ENCODE peak calls at places on chromosome 22, in ten cellular contexts. G is activated B cell treated with CpG ODN at 0.5 μM for 24 hours, X is dorsolateral prefrontal cortex, B is GM23338, T is colonic mucosa, N is HFF-Myc, P is cardiac fibroblast, U is lower lobe of right lung, I is H9, D is HFFc6. A is an unnamed sample.

GRCh38 chr22:44569516-44569915 is 71.5 kb upstream of the RTL6 start:
- DNase-seq in G (no peak), X (peak; percentile 6), B (no peak), T (no peak), N (no peak), P (no peak), U (peak; percentile 16), I (no peak), D (no peak), A (no peak)

GRCh38 chr22:39707816-39708215 is 137.3 kb downstream of the CACNA1I start:
- DNase-seq in G (no peak), X (no peak), B (no peak), T (no peak), N (no peak), P (no peak), U (no peak), I (no peak), D (no peak), A (no peak)

GRCh38 chr22:38314992-38315800 is 2.0 kb downstream of the CSNK1E start:
- DNase-seq in G (peak; percentile 29), X (peak; percentile 58), B (no peak), T (no peak), N (no peak), P (peak; percentile 40), U (no peak), I (no peak), D (no peak), A (peak; percentile 16)

GRCh38 chr22:50151571-50152537 is 18.7 kb upstream of the PANX2 start:
- DNase-seq in G (no peak), X (no peak), B (peak; percentile 66), T (no peak), N (no peak), P (no peak), U (no peak), I (peak; percentile 71), D (no peak), A (no peak)

GRCh38 chr22:23125512-23126103 is 16.2 kb downstream of the RSPH14 start:
- DNase-seq in G (no peak), X (peak; percentile 34), B (no peak), T (no peak), N (no peak), P (no peak), U (no peak), I (no peak), D (no peak), A (no peak)

GRCh38 chr22:47036352-47036751 is 273.9 kb downstream of the TBC1D22A start:
- DNase-seq in G (no peak), X (no peak), B (no peak), T (no peak), N (no peak), P (no peak), U (peak; percentile 24), I (no peak), D (no peak), A (no peak)

GRCh38 chr22:36292823-36293530 is 40.0 kb downstream of the APOL1 start:
- DNase-seq in G (no peak), X (no peak), B (no peak), T (no peak), N (no peak), P (no peak), U (peak; percentile 26), I (no peak), D (no peak), A (no peak)

GRCh38 chr22:38327805-38328204 is 10.6 kb upstream of the CSNK1E start:
- DNase-seq in G (no peak), X (no peak), B (no peak), T (no peak), N (no peak), P (peak; percentile 69), U (no peak), I (no peak), D (peak; percentile 45), A (no peak)

GRCh38 chr22:25420471-25420924 is 144.0 kb upstream of the GRK3 start:
- DNase-seq in G (no peak), X (no peak), B (no peak), T (peak; percentile 27), N (no peak), P (no peak), U (no peak), I (no peak), D (no peak), A (no peak)

GRCh38 chr22:25419247-25420113 is 145.0 kb upstream of the GRK3 start:
- DNase-seq in G (no peak), X (no peak), B (no peak), T (peak; percentile 42), N (no peak), P (peak; percentile 13), U (peak; percentile 72), I (no peak), D (no peak), A (no peak)

GRCh38 chr22:25417792-25418191 is 146.7 kb upstream of the GRK3 start:
- DNase-seq in G (no peak), X (no peak), B (no peak), T (no peak), N (no peak), P (no peak), U (no peak), I (no peak), D (no peak), A (no peak)

GRCh38 chr22:25420925-25421904 is 143.3 kb upstream of the GRK3 start:
- DNase-seq in G (no peak), X (no peak), B (peak; percentile 95), T (no peak), N (no peak), P (peak; percentile 11), U (no peak), I (peak; percentile 68), D (no peak), A (no peak)
- TF ChIP-seq CTCF in G (no peak), X (no peak), B (no peak), T (no peak), N (no peak), P (no peak), U (no peak), I (peak; percentile 14), D (no peak), A (no peak)

GRCh38 chr22:48781391-48781790 is 1046.3 kb downstream of the BRD1 start:
- DNase-seq in G (no peak), X (no peak), B (no peak), T (no peak), N (no peak), P (no peak), U (no peak), I (no peak), D (no peak), A (no peak)

GRCh38 chr22:48782817-48783511 is 1044.7 kb downstream of the BRD1 start:
- DNase-seq in G (no peak), X (no peak), B (no peak), T (no peak), N (no peak), P (no peak), U (no peak), I (peak; percentile 59), D (no peak), A (no peak)

GRCh38 chr22:48782326-48782725 is 1045.3 kb downstream of the BRD1 start:
- DNase-seq in G (no peak), X (no peak), B (no peak), T (no peak), N (no peak), P (no peak), U (no peak), I (no peak), D (no peak), A (no peak)

GRCh38 chr22:48780597-48781277 is 1046.9 kb downstream of the BRD1 start:
- DNase-seq in G (no peak), X (no peak), B (no peak), T (no peak), N (no peak), P (no peak), U (no peak), I (no peak), D (no peak), A (no peak)

DNA sequence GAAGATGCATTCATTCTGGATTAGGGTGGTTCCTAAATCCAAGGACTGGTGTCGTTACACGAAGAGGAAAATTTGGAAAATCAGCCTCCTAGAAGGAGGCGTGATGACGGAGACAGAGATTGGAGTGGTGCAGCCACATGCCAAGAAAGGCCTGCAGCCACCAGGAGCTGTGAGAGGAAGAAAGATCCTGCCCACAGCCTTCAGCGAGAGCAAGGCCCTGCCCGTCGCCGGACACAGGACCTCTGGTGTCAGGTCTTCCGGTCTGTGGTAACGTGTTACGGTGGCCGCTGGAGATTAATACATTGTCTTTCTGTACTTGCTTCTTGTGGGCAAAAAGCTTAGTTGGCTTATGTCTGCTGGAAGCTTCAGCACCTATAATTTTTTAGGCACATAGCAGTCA is 1045.8 kb downstream of the BRD1 start:
- DNase-seq in G (no peak), X (no peak), B (no peak), T (no peak), N (no peak), P (no peak), U (no peak), I (no peak), D (no peak), A (no peak)
- TF ChIP-seq CTCF in G (no peak), X (no peak), B (no peak), T (no peak), N (no peak), P (no peak), U (no peak), I (no peak), D (no peak), A (no peak)

GRCh38 chr22:27329471-27329870 is 472.1 kb downstream of the MN1 start:
- DNase-seq in G (no peak), X (no peak), B (peak; percentile 82), T (no peak), N (no peak), P (no peak), U (no peak), I (peak; percentile 57), D (no peak), A (no peak)

GRCh38 chr22:27327497-27327896 is 474.1 kb downstream of the MN1 start:
- DNase-seq in G (no peak), X (no peak), B (no peak), T (no peak), N (no peak), P (no peak), U (no peak), I (no peak), D (no peak), A (no peak)

GRCh38 chr22:27331526-27332281 is 469.9 kb downstream of the MN1 start:
- DNase-seq in G (no peak), X (peak; percentile 60), B (peak; percentile 77), T (no peak), N (no peak), P (peak; percentile 88), U (peak; percentile 70), I (peak; percentile 63), D (no peak), A (peak; percentile 10)

GRCh38 chr22:27329966-27330645 is 471.4 kb downstream of the MN1 start:
- DNase-seq in G (no peak), X (no peak), B (no peak), T (no peak), N (no peak), P (no peak), U (no peak), I (peak; percentile 12), D (no peak), A (no peak)

DNA sequence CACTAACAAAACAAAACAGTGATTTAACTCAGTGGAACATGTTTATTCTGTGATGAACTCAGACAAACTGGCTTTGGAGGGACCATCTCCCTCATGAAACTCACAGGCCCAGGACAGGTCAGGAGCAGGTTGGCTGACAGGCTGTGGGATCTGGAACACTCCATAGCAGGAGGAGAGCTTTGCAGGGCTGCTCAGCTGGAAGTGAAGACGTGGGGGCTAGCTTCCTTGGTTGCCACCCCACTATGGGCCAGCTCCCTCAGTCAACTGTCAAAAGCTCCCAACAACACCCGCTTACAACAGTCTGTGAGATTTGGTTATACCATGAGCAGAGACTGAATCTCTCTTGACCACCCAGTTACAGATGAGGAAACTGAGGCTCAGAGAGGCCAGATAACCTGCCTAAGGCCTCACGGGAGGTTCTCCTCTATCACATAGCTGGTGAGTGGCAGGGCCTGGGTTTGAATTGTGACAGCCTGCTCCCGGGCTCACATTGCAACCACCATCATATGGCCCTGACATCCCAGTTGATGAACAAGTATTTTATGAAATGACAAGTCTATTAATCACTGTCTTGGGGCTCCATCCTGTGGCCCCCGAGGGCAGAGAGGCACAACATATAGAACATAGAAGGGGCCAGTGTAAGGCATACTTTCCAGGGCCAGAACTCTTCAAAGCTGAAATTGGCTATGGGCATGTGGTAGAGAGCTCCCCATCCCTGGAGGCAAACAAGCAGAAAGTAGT is 473.4 kb downstream of the MN1 start:
- DNase-seq in G (no peak), X (no peak), B (no peak), T (no peak), N (no peak), P (no peak), U (no peak), I (peak; percentile 14), D (no peak), A (no peak)
- TF ChIP-seq CTCF in G (no peak), X (no peak), B (no peak), T (no peak), N (no peak), P (no peak), U (no peak), I (no peak), D (no peak), A (no peak)

GRCh38 chr22:20457506-20458240 is 20.0 kb upstream of the SCARF2 start:
- DNase-seq in G (no peak), X (no peak), B (no peak), T (no peak), N (no peak), P (no peak), U (no peak), I (no peak), D (no peak), A (no peak)

GRCh38 chr22:20458530-20459151 is 21.0 kb upstream of the SCARF2 start:
- DNase-seq in G (no peak), X (no peak), B (no peak), T (no peak), N (no peak), P (no peak), U (no peak), I (no peak), D (no peak), A (no peak)

GRCh38 chr22:20455709-20456063 is 18.1 kb upstream of the SCARF2 start:
- DNase-seq in G (no peak), X (no peak), B (no peak), T (no peak), N (no peak), P (no peak), U (no peak), I (no peak), D (no peak), A (no peak)

GRCh38 chr22:20456722-20457076 is 19.1 kb upstream of the SCARF2 start:
- DNase-seq in G (no peak), X (no peak), B (no peak), T (no peak), N (no peak), P (no peak), U (peak; percentile 9), I (no peak), D (no peak), A (no peak)

GRCh38 chr22:20456064-20456721 is 18.6 kb upstream of the SCARF2 start:
- DNase-seq in G (peak; percentile 60), X (peak; percentile 81), B (peak; percentile 96), T (peak; percentile 62), N (peak; percentile 63), P (peak; percentile 91), U (peak; percentile 82), I (peak; percentile 89), D (peak; percentile 70), A (peak; percentile 83)
- TF ChIP-seq CTCF in G (no peak), X (peak; percentile 88), B (peak; percentile 82), T (peak; percentile 93), N (peak; percentile 92), P (peak; percentile 96), U (peak; percentile 90), I (peak; percentile 94), D (peak; percentile 90), A (peak; percentile 87)

A was measured in activated CD8-positive, alpha-beta T cell treated with anti-CD3 and anti-CD28 coated beads for 36 hours.